ENCODE peak calls at places on chromosome 19, in seven cellular contexts. C is caudate nucleus; T is stimulated activated naive CD4-positive, alpha-beta T cell; Q is stimulated activated CD8-positive, alpha-beta memory T cell treated with anti-CD3 and anti-CD28 coated beads, Interleukin-4, amount 100 ng/mL, for 1 hour; V is CD8-positive, alpha-beta memory T cell; G is mesothelial cell of epicardium; K is activated CD4-positive, alpha-beta T cell treated with anti-CD3 and anti-CD28 coated beads for 24 hours. H is an unnamed sample.

GRCh38 chr19:56015756-56016155 is 29.2 kb downstream of the NLRP5 start:
- DNase-seq in T (no peak), Q (no peak), V (no peak), K (no peak), C (no peak), G (no peak), H (no peak)

GRCh38 chr19:6713773-6714692 is 6.4 kb downstream of the C3 start:
- DNase-seq in G (no peak), K (no peak), T (no peak), V (no peak), C (no peak), Q (no peak), H (no peak)

GRCh38 chr19:50383307-50383851 is 768 bp upstream of the POLD1 start:
- DNase-seq in V (no peak), C (no peak), K (no peak), Q (no peak), G (no peak), T (no peak), H (no peak)

GRCh38 chr19:17098326-17098725 is 22.7 kb downstream of the MYO9B start:
- DNase-seq in G (no peak), T (no peak), K (no peak), V (no peak), Q (no peak), C (no peak), H (no peak)

GRCh38 chr19:35066691-35067563 is 25.4 kb downstream of the HPN start:
- DNase-seq in V (peak), G (peak), C (peak), T (peak), K (peak), Q (peak), H (peak)

GRCh38 chr19:1206733-1207301 is 1.2 kb downstream of the STK11 start:
- DNase-seq in C (no peak), Q (no peak), V (no peak), G (no peak), K (no peak), T (peak), H (peak)

GRCh38 chr19:58304748-58305064 is 471 bp upstream of the ERVK3-1 start:
- DNase-seq in T (no peak), C (no peak), V (no peak), G (no peak), K (no peak), Q (no peak), H (no peak)

GRCh38 chr19:1501200-1501595 is 10.2 kb downstream of the REEP6 start:
- DNase-seq in V (no peak), K (no peak), Q (no peak), G (no peak), C (no peak), T (no peak), H (no peak)

GRCh38 chr19:1411255-1412191 is 4.1 kb downstream of the DAZAP1 start:
- DNase-seq in C (peak), V (peak), T (no peak), Q (no peak), G (no peak), K (no peak), H (no peak)

GRCh38 chr19:33302974-33303790 is 848 bp upstream of the CEBPA start:
- DNase-seq in K (no peak), V (no peak), G (peak), Q (no peak), C (no peak), T (no peak), H (no peak)

GRCh38 chr19:17632577-17632976 is 55.6 kb downstream of the UNC13A start:
- DNase-seq in C (no peak), V (no peak), Q (no peak), T (no peak), G (no peak), K (no peak), H (no peak)

GRCh38 chr19:442085-442484 is 18.7 kb downstream of the SHC2 start:
- DNase-seq in C (no peak), V (no peak), K (no peak), Q (no peak), T (no peak), G (no peak), H (no peak)

GRCh38 chr19:42436006-42436405 is 6.7 kb downstream of the CXCL17 start:
- DNase-seq in T (no peak), C (no peak), V (no peak), Q (no peak), G (no peak), K (no peak), H (no peak)

GRCh38 chr19:4911786-4912672 is 2.7 kb downstream of the UHRF1 start:
- DNase-seq in K (peak), G (peak), Q (peak), C (peak), V (peak), T (peak), H (peak)

GRCh38 chr19:1445185-1445931 is 4.6 kb upstream of the APC2 start:
- DNase-seq in T (peak), Q (peak), C (peak), K (peak), V (peak), G (peak), H (peak)

GRCh38 chr19:13132471-13133166 is 14.6 kb downstream of the NACC1 start:
- DNase-seq in K (no peak), T (no peak), C (no peak), G (no peak), V (peak), Q (no peak), H (no peak)

GRCh38 chr19:55036058-55036457 is 2.0 kb downstream of the GP6 start:
- DNase-seq in K (no peak), T (no peak), V (no peak), G (no peak), C (no peak), Q (no peak), H (no peak)

GRCh38 chr19:38559428-38560401 is 58.0 kb downstream of the MAP4K1 start:
- DNase-seq in C (no peak), Q (no peak), V (peak), T (no peak), K (no peak), G (no peak), H (no peak)